ENCODE peak calls at places on chromosomes 7 and 10, in seven cellular contexts. O is natural killer cell treated with Interleukin-12 subunit alpha and Interleukin-12 subunit beta and Interleukin-15 and Interleukin-18, amount 100 ng/mL, for 72 hours; Y is EL; E is astrocyte of the hippocampus; F is occipital lobe; I is WTC11; W is NCI-H1417. S is an unnamed sample.

GRCh38 chr7:50792342-50793114 is 9.8 kb upstream of the GRB10 start:
- DNase-seq in O (no peak), Y (peak; percentile 70), E (peak; percentile 87), F (no peak), I (peak; percentile 38), W (peak; percentile 53), S (no peak)

GRCh38 chr7:28036748-28037147 is 143.8 kb downstream of the JAZF1 start:
- DNase-seq in O (no peak), Y (peak; percentile 56), E (peak; percentile 29), F (no peak), I (no peak), W (no peak), S (no peak)

GRCh38 chr7:96157856-96158255 is 164.0 kb downstream of the SLC25A13 start:
- DNase-seq in O (no peak), Y (no peak), E (no peak), F (no peak), I (no peak), W (no peak), S (no peak)

GRCh38 chr7:136074840-136075239 is 97.7 kb upstream of the MTPN start:
- DNase-seq in O (no peak), Y (no peak), E (no peak), F (no peak), I (no peak), W (peak; percentile 85), S (no peak)

GRCh38 chr7:84117304-84117703 is 77.3 kb downstream of the SEMA3A start:
- DNase-seq in O (no peak), Y (no peak), E (no peak), F (no peak), I (peak; percentile 34), W (no peak), S (no peak)

GRCh38 chr10:7111089-7111488 is 299.7 kb downstream of the SFMBT2 start:
- DNase-seq in O (no peak), Y (no peak), E (no peak), F (no peak), I (no peak), W (no peak), S (no peak)

GRCh38 chr7:34133983-34134782 is 228.8 kb downstream of the BMPER start:
- DNase-seq in O (no peak), Y (peak; percentile 75), E (peak; percentile 91), F (peak; percentile 26), I (peak; percentile 89), W (peak; percentile 86), S (no peak)

GRCh38 chr10:74150151-74151056 is at the start of gene AP3M1:
- DNase-seq in O (peak; percentile 81), Y (no peak), E (no peak), F (peak; percentile 83), I (peak; percentile 87), W (peak; percentile 98), S (peak; percentile 35)

GRCh38 chr7:36103837-36104561 is 49.1 kb upstream of the EEPD1 start:
- DNase-seq in O (no peak), Y (no peak), E (no peak), F (no peak), I (no peak), W (no peak), S (no peak)

GRCh38 chr10:122022276-122022675 is 33.3 kb downstream of the TACC2 start:
- DNase-seq in O (no peak), Y (no peak), E (no peak), F (no peak), I (no peak), W (no peak), S (no peak)

GRCh38 chr10:23362879-23363787 is 18.5 kb upstream of the C10orf67 start:
- DNase-seq in O (no peak), Y (no peak), E (no peak), F (no peak), I (no peak), W (no peak), S (peak; percentile 72)

GRCh38 chr10:26969145-26969926 is 108.6 kb upstream of the ABI1 start:
- DNase-seq in O (no peak), Y (no peak), E (peak; percentile 11), F (no peak), I (no peak), W (no peak), S (no peak)

GRCh38 chr10:132533571-132534260 is 3.9 kb upstream of the INPP5A start:
- DNase-seq in O (peak; percentile 58), Y (no peak), E (no peak), F (no peak), I (peak; percentile 8), W (no peak), S (no peak)

GRCh38 chr10:63866747-63867140 is 345.5 kb downstream of the REEP3 start:
- DNase-seq in O (no peak), Y (peak; percentile 11), E (peak; percentile 26), F (no peak), I (no peak), W (peak; percentile 68), S (no peak)

GRCh38 chr7:116899308-116899707 is 36.9 kb downstream of the CAPZA2 start:
- DNase-seq in O (no peak), Y (no peak), E (no peak), F (no peak), I (no peak), W (no peak), S (no peak)

GRCh38 chr10:110742801-110743200 is 98.7 kb downstream of the RBM20 start:
- DNase-seq in O (no peak), Y (no peak), E (no peak), F (no peak), I (no peak), W (no peak), S (no peak)

GRCh38 chr7:87328281-87328680 is 17.2 kb upstream of the CROT start:
- DNase-seq in O (no peak), Y (no peak), E (peak; percentile 29), F (no peak), I (no peak), W (peak; percentile 38), S (no peak)

GRCh38 chr7:156998988-156999610 is 11.4 kb downstream of the MNX1 start:
- DNase-seq in O (no peak), Y (no peak), E (no peak), F (no peak), I (no peak), W (peak; percentile 69), S (no peak)

GRCh38 chr10:100775346-100775745 is 30.0 kb downstream of the PAX2 start:
- DNase-seq in O (no peak), Y (peak; percentile 49), E (no peak), F (no peak), I (no peak), W (no peak), S (no peak)

GRCh38 chr7:147771344-147771743 is 819.2 kb upstream of the C7orf33 start:
- DNase-seq in O (no peak), Y (no peak), E (no peak), F (peak; percentile 18), I (no peak), W (no peak), S (no peak)

GRCh38 chr10:102660891-102661613 is 16.8 kb downstream of the TRIM8 start:
- DNase-seq in O (peak; percentile 94), Y (peak; percentile 31), E (peak; percentile 47), F (peak; percentile 33), I (no peak), W (peak; percentile 27), S (peak; percentile 39)

S was measured in stimulated activated naive CD4-positive, alpha-beta T cell.